ENCODE peak calls at places on chromosomes 13 and 19, in eight cellular contexts. I is retinal pigment epithelial cell; G is AG08395; V is neural progenitor cell; E is CD4-positive, alpha-beta memory T cell; D is activated B cell treated with CpG ODN at 0.5 μM for 24 hours; R is activated CD4-positive, alpha-beta T cell treated with anti-CD3 and anti-CD28 coated beads, Interleukin-2, amount 10 ng/mL, durations not matched to agents 7 days and 5 days; Q is activated T-helper 1 cell treated with anti-CD3 and anti-CD28 coated beads, Interleukin-2, amount 50 U/mL, for 16 hours. T is an unnamed sample.

GRCh38 chr13:48429886-48430285 is 17.0 kb upstream of the LPAR6 start:
- DNase-seq in D (no peak), V (no peak), I (no peak), E (no peak), G (no peak), R (no peak), Q (no peak), T (no peak)

GRCh38 chr13:43328907-43329306 is 305.5 kb downstream of the DNAJC15 start:
- DNase-seq in G (no peak), Q (no peak), R (no peak), D (no peak), I (no peak), V (no peak), E (no peak), T (no peak)

GRCh38 chr19:5075603-5076002 is 106.7 kb downstream of the KDM4B start:
- DNase-seq in E (no peak), G (no peak), V (no peak), R (no peak), I (no peak), D (no peak), Q (no peak), T (no peak)

GRCh38 chr13:63497601-63498000 is 2082.0 kb upstream of the PCDH20 start:
- DNase-seq in R (no peak), I (peak; percentile 29), D (no peak), G (peak; percentile 4), Q (no peak), V (no peak), E (no peak), T (no peak)

GRCh38 chr19:11137542-11138384 is 17.8 kb downstream of the SPC24 start:
- DNase-seq in Q (peak; percentile 27), E (peak; percentile 54), D (no peak), G (peak; percentile 88), V (peak; percentile 97), I (peak; percentile 83), R (peak; percentile 60), T (no peak)

GRCh38 chr19:31448221-31448657 is 99.0 kb upstream of the TSHZ3 start:
- DNase-seq in I (peak; percentile 6), G (peak; percentile 93), V (no peak), Q (no peak), R (no peak), E (no peak), D (no peak), T (no peak)

GRCh38 chr13:84645196-84646071 is 763.2 kb upstream of the SLITRK1 start:
- DNase-seq in V (no peak), Q (no peak), G (no peak), E (no peak), D (no peak), R (no peak), I (peak; percentile 35), T (no peak)

GRCh38 chr19:44604241-44604640 is 9.1 kb upstream of the IGSF23 start:
- DNase-seq in D (no peak), I (no peak), E (no peak), G (no peak), V (no peak), Q (no peak), R (no peak), T (no peak)

GRCh38 chr13:110396913-110397379 is 89.9 kb downstream of the COL4A2 start:
- DNase-seq in V (no peak), G (peak; percentile 95), I (peak; percentile 97), E (no peak), R (no peak), D (no peak), Q (no peak), T (no peak)

GRCh38 chr13:101570410-101570809 is 117.9 kb downstream of the ITGBL1 start:
- DNase-seq in G (no peak), V (no peak), E (no peak), Q (no peak), I (no peak), D (no peak), R (no peak), T (no peak)

T was measured in GM06990.